ENCODE peak calls at places on chromosomes 1 and 21, in nine cellular contexts. X, B, J, L, U, Q, H, D and G are unnamed samples.

GRCh38 chr1:116842654-116843053 is 67.1 kb upstream of the PTGFRN start:
- DNase-seq in X (no peak), B (no peak), J (no peak), L (no peak), U (no peak), Q (no peak), H (no peak), D (no peak), G (no peak)

GRCh38 chr1:3550511-3551289 is 60.6 kb downstream of the MEGF6 start:
- DNase-seq in X (no peak), B (no peak), J (no peak), L (no peak), U (no peak), Q (no peak), H (no peak), D (no peak), G (peak; percentile 85)

GRCh38 chr1:171017431-171017830 is 73.3 kb upstream of the FMO3 start:
- DNase-seq in X (no peak), B (no peak), J (no peak), L (no peak), U (no peak), Q (no peak), H (no peak), D (no peak), G (no peak)

GRCh38 chr21:44701541-44701940 is 4.6 kb downstream of the KRTAP10-12 start:
- DNase-seq in X (peak; percentile 33), B (no peak), J (no peak), L (no peak), U (no peak), Q (no peak), H (no peak), D (no peak), G (no peak)

GRCh38 chr1:94209425-94209824 is 28.0 kb downstream of the ARHGAP29 start:
- DNase-seq in X (no peak), B (peak; percentile 44), J (no peak), L (no peak), U (no peak), Q (no peak), H (no peak), D (no peak), G (no peak)

GRCh38 chr1:109335091-109335490 is 28.3 kb upstream of the MYBPHL start:
- DNase-seq in X (no peak), B (no peak), J (no peak), L (no peak), U (no peak), Q (no peak), H (no peak), D (no peak), G (no peak)

GRCh38 chr1:109783436-109783835 is 19.7 kb upstream of the EPS8L3 start:
- DNase-seq in X (no peak), B (peak; percentile 87), J (no peak), L (no peak), U (no peak), Q (peak; percentile 11), H (no peak), D (no peak), G (peak; percentile 62)

GRCh38 chr1:170503691-170504090 is 28.3 kb upstream of the GORAB start:
- DNase-seq in X (no peak), B (no peak), J (no peak), L (no peak), U (no peak), Q (no peak), H (no peak), D (no peak), G (no peak)

GRCh38 chr1:230976360-230976759 is 2.3 kb downstream of the TTC13 start:
- DNase-seq in X (no peak), B (no peak), J (no peak), L (no peak), U (no peak), Q (no peak), H (no peak), D (no peak), G (no peak)

GRCh38 chr1:248393050-248393449 is 9.8 kb upstream of the OR2T1 start:
- DNase-seq in X (no peak), B (no peak), J (no peak), L (no peak), U (no peak), Q (no peak), H (no peak), D (no peak), G (no peak)

GRCh38 chr1:219480011-219480410 is 132.9 kb downstream of the ZC3H11B start:
- DNase-seq in X (no peak), B (peak; percentile 58), J (no peak), L (no peak), U (no peak), Q (no peak), H (no peak), D (no peak), G (no peak)

GRCh38 chr1:17826165-17826488 is 71.0 kb downstream of the ACTL8 start:
- DNase-seq in X (no peak), B (peak; percentile 27), J (no peak), L (no peak), U (peak; percentile 74), Q (peak; percentile 53), H (peak; percentile 55), D (peak; percentile 80), G (peak; percentile 28)

GRCh38 chr1:95699274-95699953 is 465.4 kb downstream of the RWDD3 start:
- DNase-seq in X (no peak), B (no peak), J (no peak), L (no peak), U (no peak), Q (no peak), H (no peak), D (no peak), G (no peak)

GRCh38 chr1:53725238-53725689 is 13.7 kb downstream of the GLIS1 start:
- DNase-seq in X (no peak), B (peak; percentile 83), J (no peak), L (no peak), U (no peak), Q (no peak), H (no peak), D (no peak), G (no peak)

GRCh38 chr1:9193226-9193625 is 41.3 kb upstream of the H6PD start:
- DNase-seq in X (no peak), B (no peak), J (no peak), L (no peak), U (no peak), Q (no peak), H (no peak), D (no peak), G (no peak)

GRCh38 chr21:45420623-45421041 is 15.7 kb downstream of the COL18A1 start:
- DNase-seq in X (no peak), B (peak; percentile 40), J (no peak), L (no peak), U (peak; percentile 63), Q (no peak), H (no peak), D (no peak), G (peak; percentile 96)

GRCh38 chr1:20356850-20357459 is 66.3 kb downstream of the VWA5B1 start:
- DNase-seq in X (no peak), B (no peak), J (no peak), L (no peak), U (no peak), Q (no peak), H (no peak), D (no peak), G (no peak)

GRCh38 chr1:41610361-41610760 is 125.9 kb upstream of the EDN2 start:
- DNase-seq in X (no peak), B (no peak), J (no peak), L (no peak), U (no peak), Q (no peak), H (no peak), D (no peak), G (no peak)

GRCh38 chr1:227945891-227946623 is 1.7 kb downstream of the WNT9A start:
- DNase-seq in X (no peak), B (peak; percentile 71), J (no peak), L (no peak), U (peak; percentile 79), Q (peak; percentile 63), H (peak; percentile 29), D (peak; percentile 77), G (peak; percentile 90)